ENCODE peak calls at places on chromosomes 6 and 20, in eight cellular contexts. D is ascending aorta, C is neural progenitor cell, H is HepG2, B is fibroblast of lung, G is heart left ventricle, Q is iPS DF 6.9, X is ovary. L is an unnamed sample.

GRCh38 chr6:3522561-3523287 is 65.9 kb upstream of the SLC22A23 start:
- DNase-seq in X (no peak), H (no peak), Q (no peak), G (no peak), B (peak; percentile 80), C (no peak), D (no peak), L (no peak)

GRCh38 chr6:134943567-134944111 is 6.3 kb downstream of the ALDH8A1 start:
- DNase-seq in D (no peak), G (no peak), X (no peak), B (no peak), Q (no peak), H (no peak), C (no peak), L (no peak)

GRCh38 chr6:149347067-149347466 is 29.6 kb downstream of the TAB2 start:
- DNase-seq in Q (no peak), C (no peak), X (no peak), D (no peak), H (no peak), G (no peak), B (peak; percentile 80), L (no peak)

GRCh38 chr6:13307508-13307995 is 20.8 kb downstream of the TBC1D7 start:
- DNase-seq in G (no peak), D (no peak), H (no peak), B (peak; percentile 66), C (no peak), Q (no peak), X (no peak), L (no peak)

GRCh38 chr6:31495580-31495979 is 2.4 kb upstream of the MICB start:
- DNase-seq in D (no peak), C (no peak), Q (no peak), H (no peak), G (no peak), X (no peak), B (peak; percentile 57), L (no peak)

GRCh38 chr20:11917663-11918062 is at the start of gene BTBD3:
- DNase-seq in C (peak; percentile 16), Q (no peak), G (peak; percentile 69), X (no peak), B (peak; percentile 80), H (no peak), D (no peak), L (peak; percentile 82)

GRCh38 chr20:41142914-41143313 is 5.6 kb downstream of the PLCG1 start:
- DNase-seq in H (no peak), X (no peak), D (no peak), Q (no peak), C (no peak), G (no peak), B (no peak), L (no peak)

GRCh38 chr20:32010096-32010495 is at the start of gene CCM2L:
- DNase-seq in Q (no peak), X (no peak), H (no peak), D (no peak), G (peak; percentile 70), B (no peak), C (no peak), L (no peak)

GRCh38 chr6:140849441-140849840 is 1283.3 kb upstream of the GJE1 start:
- DNase-seq in G (no peak), Q (no peak), X (no peak), B (peak; percentile 5), D (no peak), C (no peak), H (no peak), L (no peak)

GRCh38 chr6:45092135-45092534 is 236.0 kb upstream of the RUNX2 start:
- DNase-seq in C (no peak), Q (no peak), G (no peak), D (no peak), B (no peak), X (no peak), H (no peak), L (no peak)

GRCh38 chr6:128158496-128158895 is 257.6 kb upstream of the THEMIS start:
- DNase-seq in G (no peak), H (no peak), X (no peak), Q (no peak), B (peak; percentile 61), D (no peak), C (no peak), L (no peak)

GRCh38 chr6:68233623-68234022 is 401.5 kb upstream of the ADGRB3 start:
- DNase-seq in X (no peak), H (no peak), D (no peak), B (peak; percentile 56), C (no peak), G (no peak), Q (no peak), L (no peak)

GRCh38 chr6:110101885-110102284 is 77.6 kb downstream of the WASF1 start:
- DNase-seq in C (no peak), Q (no peak), G (no peak), D (no peak), X (no peak), B (no peak), H (no peak), L (no peak)

GRCh38 chr6:105135907-105136432 is 43.8 kb downstream of the POPDC3 start:
- DNase-seq in D (no peak), X (no peak), C (no peak), Q (no peak), G (no peak), H (no peak), B (peak; percentile 57), L (no peak)

DNA sequence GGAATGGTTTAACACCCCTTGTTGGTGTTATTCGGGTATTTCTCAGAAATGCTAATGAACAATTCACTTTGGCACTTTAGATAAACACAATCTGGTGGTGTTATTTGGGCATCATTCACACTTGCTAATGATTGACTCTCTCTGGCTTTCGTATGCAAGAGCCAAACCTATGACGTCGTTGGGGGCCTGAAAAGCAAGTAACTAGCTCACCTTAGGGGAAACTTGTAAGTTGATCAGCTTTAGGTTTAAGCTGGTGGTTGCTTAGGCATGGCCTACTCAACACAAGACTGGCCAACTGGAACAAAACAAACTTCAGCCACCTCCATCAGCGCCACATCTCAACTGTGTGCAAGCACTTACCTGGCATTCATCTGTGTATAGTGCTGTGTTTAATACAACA is 24.4 kb upstream of the OLIG3 start:
- DNase-seq in D (no peak), C (no peak), Q (no peak), X (no peak), H (no peak), B (no peak), G (no peak), L (no peak)
- H3K4me1 ChIP-seq in D (no peaks in the 10 kb centered on the region), C (peaks cover 30% of the 10 kb centered on the region), Q (peaks cover 4% of the 10 kb centered on the region), X (no peaks in the 10 kb centered on the region), H (no peaks in the 10 kb centered on the region), B (no peaks in the 10 kb centered on the region), G (no peaks in the 10 kb centered on the region), L (no peaks in the 10 kb centered on the region)

GRCh38 chr6:125747589-125748533 is 1.6 kb upstream of the HEY2 start:
- DNase-seq in B (no peak), G (peak; percentile 51), Q (no peak), D (no peak), H (no peak), C (peak; percentile 69), X (peak; percentile 61), L (peak; percentile 54)

GRCh38 chr6:125750692-125751333 is 1.4 kb downstream of the HEY2 start:
- DNase-seq in D (no peak), X (no peak), C (no peak), B (no peak), G (no peak), H (no peak), Q (no peak), L (no peak)

GRCh38 chr6:125749864-125750691 is 646 bp downstream of the HEY2 start:
- DNase-seq in G (peak; percentile 48), Q (no peak), C (peak; percentile 53), H (no peak), X (no peak), B (no peak), D (no peak), L (no peak)

GRCh38 chr6:125748534-125749111 is 809 bp upstream of the HEY2 start:
- DNase-seq in G (no peak), D (no peak), H (peak; percentile 12), B (peak; percentile 20), X (no peak), Q (no peak), C (peak; percentile 29), L (no peak)

GRCh38 chr6:125749112-125749863 is at the start of gene HEY2:
- DNase-seq in H (peak; percentile 84), Q (no peak), B (peak; percentile 83), G (peak; percentile 96), X (peak; percentile 96), D (peak; percentile 79), C (peak; percentile 95), L (peak; percentile 98)
- H3K27ac ChIP-seq in H (no peak within 1 kb of the TSS), Q (no peak within 1 kb of the TSS), B (no peak within 1 kb of the TSS), G (peak within 1 kb of the TSS; percentile 97), X (peak within 1 kb of the TSS; percentile 85), D (peak within 1 kb of the TSS; percentile 95), C (no peak within 1 kb of the TSS), L (peak within 1 kb of the TSS; percentile 94)

GRCh38 chr6:5763871-5764270 is 242.9 kb downstream of the NRN1 start:
- DNase-seq in G (no peak), D (no peak), Q (no peak), X (no peak), C (no peak), H (no peak), B (peak; percentile 78), L (no peak)

GRCh38 chr6:5762561-5762968 is 244.2 kb downstream of the NRN1 start:
- DNase-seq in X (no peak), H (no peak), B (no peak), D (no peak), G (no peak), C (no peak), Q (no peak), L (no peak)

GRCh38 chr6:5765141-5765760 is 241.5 kb downstream of the NRN1 start:
- DNase-seq in Q (no peak), D (no peak), G (no peak), H (no peak), X (no peak), C (no peak), B (no peak), L (no peak)

GRCh38 chr6:5764401-5764955 is 242.2 kb downstream of the NRN1 start:
- DNase-seq in X (no peak), G (peak; percentile 69), B (peak; percentile 63), Q (no peak), D (peak; percentile 56), H (no peak), C (no peak), L (no peak)

GRCh38 chr6:5763407-5763806 is 243.3 kb downstream of the NRN1 start:
- DNase-seq in G (no peak), D (no peak), Q (no peak), X (no peak), H (no peak), C (no peak), B (peak; percentile 36), L (no peak)
- H3K4me1 ChIP-seq in G (peaks cover 38% of the 10 kb centered on the region), D (peaks cover 8% of the 10 kb centered on the region), Q (no peaks in the 10 kb centered on the region), X (no peaks in the 10 kb centered on the region), H (no peaks in the 10 kb centered on the region), C (peaks cover 9% of the 10 kb centered on the region), B (no peaks in the 10 kb centered on the region), L (no peaks in the 10 kb centered on the region)

DNA sequence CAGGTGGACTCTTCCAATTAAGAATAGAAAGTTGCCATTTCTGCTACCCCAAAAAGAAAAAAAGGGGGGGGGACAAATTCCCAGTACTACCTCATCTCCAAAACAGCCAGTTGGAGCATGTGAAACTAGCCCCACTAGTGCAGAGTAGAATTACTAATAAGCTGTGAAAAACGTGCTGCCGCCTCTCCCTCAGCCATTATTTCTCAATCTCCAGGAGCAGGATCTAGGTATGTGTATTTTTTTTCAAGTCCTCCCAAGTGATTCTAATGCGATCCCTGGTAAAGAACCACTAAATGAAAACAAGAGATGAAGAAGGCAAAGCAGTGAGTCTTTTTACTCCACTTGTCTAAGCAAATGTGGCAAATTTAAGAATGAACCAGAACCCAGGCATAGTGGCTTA is 154.5 kb upstream of the SHLD1 start:
- DNase-seq in H (no peak), Q (no peak), D (no peak), C (no peak), X (no peak), G (no peak), B (no peak), L (no peak)
- H3K27ac ChIP-seq in H (no peak overlapping the region), Q (no peak overlapping the region), D (no peak overlapping the region), C (no peak overlapping the region), X (no peak overlapping the region), G (no peak overlapping the region), B (no peak overlapping the region), L (no peak overlapping the region)